ENCODE peak calls at places on chromosome 5, in nine cellular contexts. Y is psoas muscle, S is ovary, P is tibial artery, J is pancreas, W is spleen, A is mucosa of descending colon, D is stomach, R is fibroblast of mammary gland. I is an unnamed sample.

GRCh38 chr5:135429326-135429725 is 17.8 kb downstream of the DCANP1 start:
- DNase-seq in J (no peak), S (no peak), Y (no peak), A (no peak), P (no peak), W (no peak), D (no peak), R (peak), I (no peak)

GRCh38 chr5:57834829-57835554 is 352.4 kb upstream of the ACTBL2 start:
- DNase-seq in D (no peak), P (no peak), R (peak), W (no peak), A (no peak), J (peak), Y (no peak), S (no peak), I (no peak)

GRCh38 chr5:72559866-72560766 is 52.9 kb upstream of the ZNF366 start:
- DNase-seq in W (no peak), Y (no peak), S (no peak), D (no peak), J (no peak), P (no peak), R (peak), A (no peak), I (no peak)

GRCh38 chr5:76544268-76544926 is 78.8 kb downstream of the F2RL2 start:
- DNase-seq in Y (no peak), R (peak), D (peak), P (no peak), A (peak), S (peak), W (no peak), J (peak), I (peak)

GRCh38 chr5:177553671-177554429 is 513 bp downstream of the FAM193B start:
- DNase-seq in W (peak), J (peak), S (peak), R (no peak), P (peak), D (peak), Y (peak), A (peak), I (peak)

GRCh38 chr5:129097498-129098296 is 3.1 kb downstream of the ISOC1 start:
- DNase-seq in D (no peak), W (no peak), S (no peak), J (no peak), Y (no peak), P (no peak), R (no peak), A (no peak), I (no peak)

GRCh38 chr5:168830833-168831232 is 251.7 kb upstream of the PANK3 start:
- DNase-seq in A (no peak), D (no peak), W (no peak), R (no peak), Y (no peak), P (no peak), J (no peak), S (no peak), I (no peak)

GRCh38 chr5:82277613-82277986 is 554 bp downstream of the RPS23 start:
- DNase-seq in R (peak), P (no peak), D (no peak), S (no peak), W (no peak), J (no peak), A (no peak), Y (no peak), I (peak)

GRCh38 chr5:151095341-151096000 is 14.6 kb upstream of the TNIP1 start:
- DNase-seq in J (no peak), R (peak), W (no peak), A (peak), D (peak), P (no peak), Y (no peak), S (peak), I (peak)

GRCh38 chr5:172640822-172641358 is at the start of gene NEURL1B:
- DNase-seq in D (peak), S (peak), J (peak), Y (peak), W (peak), A (peak), R (peak), P (peak), I (peak)

GRCh38 chr5:24621809-24622208 is 23.0 kb downstream of the CDH10 start:
- DNase-seq in S (no peak), P (no peak), Y (peak), A (no peak), R (no peak), W (no peak), J (no peak), D (no peak), I (no peak)

GRCh38 chr5:94969174-94969573 is 315.7 kb downstream of the MCTP1 start:
- DNase-seq in Y (no peak), D (no peak), A (no peak), W (no peak), S (no peak), J (no peak), R (peak), P (no peak), I (peak)

GRCh38 chr5:78929833-78930232 is 55.3 kb downstream of the ARSB start:
- DNase-seq in R (no peak), P (no peak), J (no peak), A (no peak), W (no peak), S (no peak), D (no peak), Y (no peak), I (no peak)

GRCh38 chr5:135333737-135334515 is 65.1 kb downstream of the MACROH2A1 start:
- DNase-seq in P (no peak), D (no peak), J (no peak), S (no peak), A (no peak), R (peak), W (no peak), Y (no peak), I (no peak)

GRCh38 chr5:151081426-151082273 is 816 bp upstream of the TNIP1 start:
- DNase-seq in Y (no peak), A (no peak), S (no peak), W (peak), J (no peak), P (no peak), R (peak), D (no peak), I (no peak)

GRCh38 chr5:3598725-3599282 is 3.2 kb downstream of the IRX1 start:
- DNase-seq in R (peak), Y (no peak), S (no peak), P (no peak), J (no peak), W (no peak), D (no peak), A (no peak), I (no peak)

GRCh38 chr5:135707302-135707701 is 127.2 kb upstream of the SLC25A48 start:
- DNase-seq in A (no peak), D (no peak), P (no peak), R (no peak), J (no peak), S (no peak), W (no peak), Y (no peak), I (no peak)

GRCh38 chr5:172533058-172533398 is 78.7 kb upstream of the SH3PXD2B start:
- DNase-seq in R (no peak), P (no peak), D (no peak), Y (no peak), S (no peak), J (no peak), A (no peak), W (peak), I (no peak)

GRCh38 chr5:173395257-173395932 is 67.2 kb upstream of the STC2 start:
- DNase-seq in A (no peak), Y (no peak), S (no peak), P (no peak), J (no peak), R (peak), D (no peak), W (no peak), I (no peak)

GRCh38 chr5:142357469-142358090 is 32.8 kb upstream of the SPRY4 start:
- DNase-seq in R (peak), D (no peak), P (no peak), A (no peak), W (no peak), Y (no peak), J (no peak), S (no peak), I (no peak)

GRCh38 chr5:157670662-157671591 is at the start of gene C5orf52:
- DNase-seq in S (peak), Y (peak), J (peak), D (no peak), P (no peak), W (peak), R (peak), A (peak), I (peak)

GRCh38 chr5:60997721-60998120 is 52.7 kb downstream of the NDUFAF2 start:
- DNase-seq in A (no peak), Y (no peak), W (no peak), J (no peak), S (no peak), P (no peak), R (no peak), D (no peak), I (no peak)

GRCh38 chr5:145681686-145682085 is 153.5 kb downstream of the PRELID2 start:
- DNase-seq in A (no peak), P (no peak), J (no peak), Y (no peak), R (peak), W (no peak), D (peak), S (peak), I (peak)

GRCh38 chr5:7269591-7270274 is 126.2 kb upstream of the ADCY2 start:
- DNase-seq in P (no peak), A (no peak), S (no peak), D (no peak), Y (no peak), W (no peak), J (no peak), R (no peak), I (no peak)

GRCh38 chr5:150402901-150403342 is 9.8 kb downstream of the CD74 start:
- DNase-seq in P (no peak), Y (no peak), D (no peak), A (no peak), W (no peak), S (no peak), J (no peak), R (no peak), I (peak)

GRCh38 chr5:1007681-1008450 is 736 bp upstream of the NKD2 start:
- DNase-seq in A (no peak), R (no peak), D (peak), Y (no peak), P (peak), W (peak), S (peak), J (peak), I (no peak)

GRCh38 chr5:151264113-151264512 is 11.1 kb downstream of the GM2A start:
- DNase-seq in D (no peak), W (no peak), R (peak), A (no peak), J (no peak), Y (no peak), S (no peak), P (no peak), I (no peak)

GRCh38 chr5:149030392-149030791 is 32.5 kb downstream of the SH3TC2 start:
- DNase-seq in D (no peak), W (no peak), S (no peak), Y (no peak), P (no peak), A (no peak), R (no peak), J (no peak), I (no peak)

GRCh38 chr5:34736445-34737119 is 80.5 kb downstream of the RAI14 start:
- DNase-seq in R (no peak), J (no peak), Y (no peak), D (no peak), A (no peak), S (no peak), W (no peak), P (no peak), I (no peak)

GRCh38 chr5:169272731-169273401 is 28.1 kb downstream of the SLIT3 start:
- DNase-seq in J (no peak), A (no peak), S (no peak), D (no peak), Y (no peak), W (no peak), P (no peak), R (no peak), I (no peak)

GRCh38 chr5:137201876-137202275 is 297.2 kb downstream of the SPOCK1 start:
- DNase-seq in S (no peak), A (no peak), J (no peak), P (no peak), Y (peak), D (no peak), W (no peak), R (peak), I (no peak)

GRCh38 chr5:94691947-94692346 is 73.5 kb downstream of the SLF1 start:
- DNase-seq in D (no peak), P (no peak), A (no peak), W (no peak), R (peak), J (no peak), Y (no peak), S (no peak), I (no peak)

GRCh38 chr5:124748687-124749594 is 2.5 kb upstream of the ZNF608 start:
- DNase-seq in Y (peak), S (peak), D (peak), J (peak), W (peak), R (peak), P (peak), A (peak), I (peak)

GRCh38 chr5:60687927-60688720 is 11.8 kb downstream of the DEPDC1B start:
- DNase-seq in A (no peak), Y (no peak), R (peak), D (no peak), S (no peak), W (no peak), P (no peak), J (no peak), I (peak)

GRCh38 chr5:72378636-72379289 is 58.6 kb downstream of the PTCD2 start:
- DNase-seq in D (no peak), A (no peak), S (no peak), J (no peak), Y (peak), W (no peak), P (peak), R (peak), I (no peak)

GRCh38 chr5:2260211-2260985 is 377.7 kb upstream of the IRX4 start:
- DNase-seq in R (no peak), J (no peak), D (no peak), P (no peak), S (no peak), Y (no peak), A (no peak), W (no peak), I (no peak)

GRCh38 chr5:153654444-153654843 is 164.0 kb downstream of the GRIA1 start:
- DNase-seq in A (no peak), D (no peak), S (no peak), W (no peak), Y (no peak), P (no peak), J (no peak), R (peak), I (no peak)

GRCh38 chr5:96329294-96329693 is 103.8 kb downstream of the PCSK1 start:
- DNase-seq in A (no peak), S (no peak), R (no peak), Y (no peak), P (no peak), J (no peak), D (no peak), W (no peak), I (no peak)

GRCh38 chr5:96327728-96328127 is 105.3 kb downstream of the PCSK1 start:
- DNase-seq in J (no peak), A (no peak), D (no peak), Y (no peak), S (no peak), P (no peak), R (no peak), W (no peak), I (no peak)

GRCh38 chr5:96324708-96325107 is 108.3 kb downstream of the PCSK1 start:
- DNase-seq in Y (no peak), A (no peak), P (no peak), S (no peak), J (no peak), D (no peak), W (no peak), R (peak), I (no peak)

GRCh38 chr5:96329886-96330531 is 103.0 kb downstream of the PCSK1 start:
- DNase-seq in S (no peak), Y (no peak), A (no peak), R (peak), P (no peak), J (no peak), W (no peak), D (no peak), I (no peak)

GRCh38 chr5:96326902-96327301 is 106.1 kb downstream of the PCSK1 start:
- DNase-seq in D (no peak), J (no peak), S (no peak), R (no peak), Y (no peak), P (no peak), A (no peak), W (no peak), I (peak)
- H3K4me3 ChIP-seq in D (no peak), J (no peak), S (no peak), R (no peak), Y (no peak), P (no peak), A (no peak), W (no peak), I (no peak)

DNA sequence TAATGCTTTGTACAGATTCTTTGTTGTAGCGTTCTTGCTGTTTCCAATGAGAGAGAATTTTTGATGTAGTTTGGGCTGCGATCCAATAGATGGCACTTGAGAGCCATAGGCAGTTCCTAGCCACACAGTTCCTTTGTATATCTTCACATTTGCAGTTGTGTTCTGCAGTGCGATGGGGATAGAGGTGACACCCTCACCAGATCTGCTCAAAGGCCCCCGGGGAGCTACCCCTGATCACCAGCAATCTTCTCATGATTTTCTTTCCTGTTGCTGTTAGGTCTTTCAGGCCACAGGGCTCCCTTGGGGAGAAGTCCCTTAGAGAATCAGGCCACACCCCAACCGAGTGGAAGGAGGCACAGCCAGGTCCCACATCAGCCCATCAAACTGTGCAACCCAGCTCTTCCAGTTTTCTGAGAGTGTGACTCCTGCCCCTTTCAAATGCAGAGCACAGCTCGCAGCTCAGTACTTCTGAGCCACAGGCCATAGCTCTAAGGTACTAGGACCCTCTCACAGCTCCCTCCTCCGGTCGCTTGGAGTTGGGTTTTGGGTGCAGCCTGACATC is 353.7 kb downstream of the SLCO4C1 start:
- DNase-seq in P (no peak), J (peak), S (no peak), Y (no peak), D (no peak), A (no peak), W (no peak), R (peak), I (peak)
- TF ChIP-seq CTCF in P (no peak), J (peak), S (no peak), Y (no peak), D (peak), A (peak), W (no peak), R (peak), I (peak)

GRCh38 chr5:132776932-132777208 is 169 bp downstream of the SEPTIN8 start:
- DNase-seq in P (no peak), R (no peak), D (no peak), A (no peak), S (no peak), J (no peak), W (no peak), Y (no peak), I (no peak)

GRCh38 chr5:132774896-132775295 is 2.1 kb downstream of the SEPTIN8 start:
- DNase-seq in P (peak), A (no peak), W (no peak), S (no peak), Y (peak), D (no peak), R (no peak), J (no peak), I (no peak)

GRCh38 chr5:132775439-132776076 is 1.5 kb downstream of the SEPTIN8 start:
- DNase-seq in S (no peak), R (no peak), J (no peak), Y (no peak), W (no peak), P (peak), D (no peak), A (no peak), I (no peak)

GRCh38 chr5:132777209-132778069 is at the start of gene SEPTIN8:
- DNase-seq in Y (peak), J (peak), S (peak), R (peak), D (peak), P (peak), A (peak), W (peak), I (peak)

GRCh38 chr5:132776077-132776931 is 735 bp downstream of the SEPTIN8 start:
- DNase-seq in J (no peak), S (peak), W (no peak), D (no peak), A (peak), Y (peak), R (no peak), P (peak), I (no peak)
- H3K4me3 ChIP-seq in J (peak), S (peak), W (peak), D (peak), A (peak), Y (peak), R (peak), P (peak), I (peak)

DNA sequence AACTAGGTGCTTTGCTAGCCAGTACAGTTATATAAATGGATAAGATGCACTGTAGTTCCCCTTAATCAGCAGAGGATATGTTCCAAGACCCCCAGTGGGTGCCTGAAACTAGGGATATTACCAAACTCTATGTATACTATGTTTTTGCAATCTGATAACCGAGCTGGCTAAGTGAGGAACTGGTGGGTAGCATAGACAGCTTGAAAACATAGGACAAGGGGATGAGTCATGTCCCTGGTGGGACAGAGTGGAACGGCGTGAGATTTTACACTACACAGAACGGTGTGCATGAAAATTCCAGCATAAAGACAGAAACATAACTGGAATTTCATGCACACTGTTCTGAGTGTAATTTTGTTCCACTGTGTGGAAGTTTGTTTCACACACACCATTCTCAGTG is 86.9 kb downstream of the BASP1 start:
- DNase-seq in Y (no peak), A (no peak), J (no peak), D (no peak), R (peak), P (no peak), W (no peak), S (no peak), I (no peak)
- TF ChIP-seq CTCF in Y (no peak), A (no peak), J (no peak), D (no peak), R (no peak), P (no peak), W (no peak), S (no peak), I (no peak)

GRCh38 chr5:163437011-163437308 is 435 bp upstream of the CCNG1 start:
- DNase-seq in W (no peak), S (no peak), J (no peak), D (no peak), Y (no peak), P (no peak), A (no peak), R (no peak), I (no peak)

GRCh38 chr5:163444526-163444925 is 7.1 kb downstream of the CCNG1 start:
- DNase-seq in J (no peak), P (no peak), A (no peak), D (no peak), R (no peak), W (no peak), Y (no peak), S (no peak), I (no peak)

GRCh38 chr5:163437309-163438182 is at the start of gene CCNG1:
- DNase-seq in Y (peak), D (peak), S (peak), P (peak), J (peak), A (peak), W (peak), R (peak), I (peak)

GRCh38 chr5:163445345-163445744 is 8.0 kb downstream of the CCNG1 start:
- DNase-seq in A (no peak), W (no peak), S (no peak), Y (no peak), P (no peak), R (no peak), D (no peak), J (no peak), I (no peak)

GRCh38 chr5:163440954-163441353 is 3.6 kb downstream of the CCNG1 start:
- DNase-seq in A (no peak), R (no peak), D (no peak), W (no peak), J (no peak), S (no peak), Y (no peak), P (no peak), I (no peak)
- H3K4me3 ChIP-seq in A (no peak), R (no peak), D (no peak), W (no peak), J (no peak), S (no peak), Y (peak), P (no peak), I (no peak)